ENCODE peak calls at places on chromosomes 16 and 17, in eight cellular contexts. X is right atrium auricular region; U is left ventricle myocardium inferior; L is colonic mucosa; V is lower lobe of right lung; Y is tibial artery; W is naive thymus-derived CD4-positive, alpha-beta T cell; J is thoracic aorta. G is an unnamed sample.
A peak's percentile ranks its signal among the peaks of the same experiment; 100 is the strongest.

GRCh38 chr16:87550510-87550961 is 51.8 kb upstream of the JPH3 start:
- DNase-seq in X (no peak), U (peak; percentile 46), L (peak; percentile 60), V (peak; percentile 67), Y (no peak), W (peak; percentile 47), J (no peak), G (peak; percentile 45)

GRCh38 chr16:71746442-71747046 is 22.0 kb upstream of the PHLPP2 start:
- DNase-seq in X (no peak), U (no peak), L (peak; percentile 27), V (no peak), Y (no peak), W (peak; percentile 45), J (no peak), G (peak; percentile 50)

GRCh38 chr16:86668136-86668535 is 89.8 kb downstream of the FOXL1 start:
- DNase-seq in X (no peak), U (no peak), L (no peak), V (no peak), Y (no peak), W (no peak), J (no peak), G (no peak)

GRCh38 chr16:85550422-85551318 is 62.5 kb upstream of the GSE1 start:
- DNase-seq in X (no peak), U (no peak), L (no peak), V (no peak), Y (no peak), W (no peak), J (no peak), G (no peak)

GRCh38 chr17:45984368-45984767 is 14.7 kb upstream of the STH start:
- DNase-seq in X (no peak), U (no peak), L (no peak), V (no peak), Y (no peak), W (no peak), J (no peak), G (no peak)

GRCh38 chr17:54307326-54307725 is 484.6 kb downstream of the KIF2B start:
- DNase-seq in X (no peak), U (no peak), L (no peak), V (no peak), Y (no peak), W (no peak), J (no peak), G (no peak)

GRCh38 chr17:59777033-59777432 is 69.6 kb downstream of the VMP1 start:
- DNase-seq in X (no peak), U (no peak), L (no peak), V (no peak), Y (no peak), W (no peak), J (no peak), G (no peak)

GRCh38 chr16:9192746-9193145 is 101.3 kb downstream of the HAPSTR1 start:
- DNase-seq in X (no peak), U (no peak), L (no peak), V (no peak), Y (no peak), W (no peak), J (no peak), G (no peak)

GRCh38 chr17:49101054-49101534 is 31.5 kb upstream of the B4GALNT2 start:
- DNase-seq in X (no peak), U (no peak), L (no peak), V (no peak), Y (no peak), W (no peak), J (no peak), G (no peak)

DNA sequence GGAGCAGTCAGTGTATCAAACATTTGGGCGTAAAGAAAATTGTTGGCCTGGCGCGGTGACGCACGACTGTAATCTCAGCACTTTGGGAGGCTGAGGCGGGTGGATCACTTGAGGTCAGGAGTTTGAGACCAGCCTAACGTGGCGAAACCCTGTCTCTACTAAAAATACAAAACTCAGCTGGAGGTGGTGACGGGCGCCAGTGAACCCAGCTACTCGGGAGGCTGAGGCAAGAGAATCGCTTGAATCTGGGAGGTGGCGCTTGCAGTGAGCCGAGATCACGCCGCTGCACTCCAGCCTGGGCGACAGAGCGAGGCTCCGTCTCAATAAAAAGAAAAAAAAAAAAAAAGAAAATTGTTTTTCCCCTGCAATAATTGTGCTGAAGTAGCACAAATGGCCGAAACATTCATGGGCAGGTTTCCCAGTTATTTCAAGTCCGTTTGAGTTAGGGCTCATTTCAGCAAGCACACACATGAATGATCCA is 1.4 kb downstream of the GCSH start:
- DNase-seq in X (no peak), U (no peak), L (no peak), V (no peak), Y (no peak), W (no peak), J (no peak), G (no peak)
- H3K4me3 ChIP-seq in X (peak overlapping the region; percentile 83), U (peak overlapping the region; percentile 97), L (no peak overlapping the region), V (peak overlapping the region; percentile 90), Y (peak overlapping the region; percentile 94), W (no peak overlapping the region), J (peak overlapping the region; percentile 75), G (no peak overlapping the region)

DNA sequence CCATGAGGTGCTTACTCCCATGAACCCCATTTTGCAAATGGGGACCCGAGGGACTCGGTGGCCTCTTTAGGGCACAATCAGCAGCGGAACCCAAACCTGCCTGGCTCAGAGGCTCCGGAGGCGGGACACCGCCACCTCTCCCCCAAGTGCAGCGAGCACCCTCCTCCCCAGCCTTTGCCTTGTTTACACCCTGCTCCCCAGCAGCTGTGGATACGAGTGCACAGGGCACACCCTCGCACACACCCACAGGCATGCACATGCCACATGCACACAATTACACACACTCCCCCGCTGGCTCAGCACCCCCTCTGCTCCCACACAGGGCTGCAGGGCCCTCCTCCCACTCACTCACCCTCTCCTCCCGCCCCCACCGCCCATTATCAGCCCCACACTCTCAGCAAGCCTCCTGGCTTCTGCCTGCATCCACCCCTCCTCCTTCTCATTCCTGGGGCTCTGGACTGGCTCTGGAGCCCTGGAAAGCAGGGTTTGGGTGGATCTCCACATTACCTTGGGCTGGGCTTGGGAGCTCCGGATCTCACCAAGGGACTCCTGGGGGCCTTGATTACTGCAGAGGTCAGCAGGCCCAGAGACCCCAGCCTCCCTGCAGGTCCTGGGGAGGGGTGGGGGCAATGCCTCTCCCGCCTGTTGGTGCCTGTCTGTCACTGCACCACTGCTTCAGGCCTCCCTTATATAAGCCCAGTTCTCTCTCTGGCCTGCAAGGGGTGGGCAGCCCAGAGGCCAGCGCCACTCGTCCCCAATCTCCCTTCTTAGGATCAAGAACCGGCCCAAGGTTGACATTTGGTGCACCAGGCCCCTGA is 6.4 kb downstream of the PDK2 start:
- DNase-seq in X (no peak), U (peak; percentile 70), L (peak; percentile 89), V (peak; percentile 62), Y (no peak), W (no peak), J (no peak), G (no peak)
- H3K27ac ChIP-seq in X (peak overlapping the region; percentile 96), U (peak overlapping the region; percentile 97), L (peak overlapping the region; percentile 65), V (peak overlapping the region; percentile 64), Y (peak overlapping the region; percentile 58), W (no peak overlapping the region), J (peak overlapping the region; percentile 62), G (no peak overlapping the region)

GRCh38 chr16:47528431-47528830 is 67.3 kb downstream of the PHKB start:
- DNase-seq in X (no peak), U (no peak), L (no peak), V (no peak), Y (no peak), W (no peak), J (no peak), G (no peak)

GRCh38 chr16:47538472-47538871 is 77.3 kb downstream of the PHKB start:
- DNase-seq in X (no peak), U (no peak), L (no peak), V (no peak), Y (no peak), W (no peak), J (no peak), G (no peak)

GRCh38 chr16:47533744-47534292 is 72.7 kb downstream of the PHKB start:
- DNase-seq in X (no peak), U (no peak), L (no peak), V (no peak), Y (no peak), W (no peak), J (no peak), G (no peak)
- H3K9me3 ChIP-seq in X (no peaks in the 10 kb centered on the region), U (peaks cover under 1% of the 10 kb centered on the region), L (no peaks in the 10 kb centered on the region), V (no peaks in the 10 kb centered on the region), Y (no peaks in the 10 kb centered on the region), W (peaks cover 17% of the 10 kb centered on the region), J (no peaks in the 10 kb centered on the region), G (no peaks in the 10 kb centered on the region)

GRCh38 chr17:38466346-38467315 is 38.4 kb downstream of the ARHGAP23 start:
- DNase-seq in X (no peak), U (peak; percentile 42), L (no peak), V (no peak), Y (peak; percentile 85), W (no peak), J (no peak), G (no peak)

GRCh38 chr17:38463451-38463858 is 35.2 kb downstream of the ARHGAP23 start:
- DNase-seq in X (no peak), U (peak; percentile 65), L (no peak), V (no peak), Y (peak; percentile 93), W (no peak), J (no peak), G (no peak)

GRCh38 chr17:38465420-38466345 is 37.4 kb downstream of the ARHGAP23 start:
- DNase-seq in X (peak; percentile 87), U (peak; percentile 72), L (no peak), V (peak; percentile 64), Y (peak; percentile 96), W (no peak), J (peak; percentile 68), G (no peak)

GRCh38 chr17:38464251-38464722 is 36.0 kb downstream of the ARHGAP23 start:
- DNase-seq in X (no peak), U (peak; percentile 68), L (no peak), V (no peak), Y (peak; percentile 96), W (no peak), J (peak; percentile 55), G (no peak)

GRCh38 chr17:38464723-38465419 is 36.6 kb downstream of the ARHGAP23 start:
- DNase-seq in X (peak; percentile 93), U (peak; percentile 84), L (peak; percentile 54), V (peak; percentile 83), Y (peak; percentile 97), W (no peak), J (no peak), G (no peak)
- H3K4me3 ChIP-seq in X (peak overlapping the region; percentile 55), U (peak overlapping the region; percentile 67), L (peak overlapping the region; percentile 25), V (peak overlapping the region; percentile 52), Y (peak overlapping the region; percentile 48), W (no peak overlapping the region), J (peak overlapping the region; percentile 80), G (no peak overlapping the region)

GRCh38 chr17:37137070-37137610 is 188.4 kb downstream of the AATF start:
- DNase-seq in X (no peak), U (no peak), L (no peak), V (no peak), Y (no peak), W (no peak), J (no peak), G (no peak)
- H3K27ac ChIP-seq in X (no peak overlapping the region), U (no peak overlapping the region), L (no peak overlapping the region), V (no peak overlapping the region), Y (no peak overlapping the region), W (no peak overlapping the region), J (no peak overlapping the region), G (no peak overlapping the region)

DNA sequence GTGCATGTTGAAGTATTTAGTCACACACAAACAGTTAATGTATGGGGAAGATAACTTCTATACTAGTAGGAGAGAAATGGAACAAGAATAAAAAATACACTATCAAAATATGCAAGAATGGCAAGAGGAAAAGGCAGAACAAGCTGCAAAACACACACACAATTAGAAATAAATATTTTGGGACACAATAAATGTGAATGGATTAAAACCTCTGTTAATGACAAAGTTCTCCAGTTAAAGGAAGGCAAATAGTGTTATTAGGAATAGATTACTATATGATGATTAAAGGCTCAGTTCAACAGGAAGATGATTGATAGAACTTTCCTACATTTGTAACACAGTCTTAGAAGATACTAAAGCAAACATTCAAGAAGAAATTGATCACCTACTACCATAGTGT is 106.3 kb upstream of the ZNF750 start:
- DNase-seq in X (no peak), U (no peak), L (no peak), V (no peak), Y (no peak), W (no peak), J (no peak), G (no peak)
- H3K9me3 ChIP-seq in X (peaks cover 36% of the 10 kb centered on the region), U (peaks cover 44% of the 10 kb centered on the region), L (no peaks in the 10 kb centered on the region), V (peaks cover 27% of the 10 kb centered on the region), Y (no peaks in the 10 kb centered on the region), W (peaks cover 28% of the 10 kb centered on the region), J (peaks cover 28% of the 10 kb centered on the region), G (no peaks in the 10 kb centered on the region)

G was measured in CD4-positive, alpha-beta memory T cell.